ENCODE peak calls at places on chromosomes 13 and 19, in eight cellular contexts. P is fibroblast of lung, A is smooth muscle cell of the brain vasculature, L is fibroblast of gingiva, X is HS-27A, H is posterior cingulate gyrus, I is vagina, F is H1. T is an unnamed sample.

GRCh38 chr19:10091892-10092641 is 6.0 kb downstream of the SHFL start:
- DNase-seq in F (no peak), P (no peak), H (peak; percentile 18), A (no peak), L (no peak), I (no peak), X (no peak), T (no peak)

GRCh38 chr19:28519950-28520861 is 692.7 kb downstream of the UQCRFS1 start:
- DNase-seq in H (no peak), X (no peak), L (no peak), F (peak; percentile 41), P (no peak), I (no peak), A (no peak), T (no peak)

GRCh38 chr13:36131931-36132297 is 732 bp upstream of the DCLK1 start:
- DNase-seq in A (peak; percentile 51), H (peak; percentile 74), F (no peak), X (no peak), P (peak; percentile 45), L (peak; percentile 15), I (no peak), T (no peak)

GRCh38 chr19:44954278-44954648 is 917 bp upstream of the CLPTM1 start:
- DNase-seq in I (no peak), L (no peak), X (no peak), P (no peak), H (no peak), F (no peak), A (no peak), T (no peak)

GRCh38 chr13:36358352-36358751 is 12.2 kb upstream of the SPART start:
- DNase-seq in I (no peak), F (no peak), L (no peak), A (no peak), P (no peak), X (no peak), H (no peak), T (no peak)

GRCh38 chr13:91491980-91492379 is 93.6 kb downstream of the GPC5 start:
- DNase-seq in I (no peak), F (no peak), A (no peak), P (no peak), X (no peak), H (no peak), L (no peak), T (no peak)

GRCh38 chr13:27979001-27979643 is 9.4 kb downstream of the URAD start:
- DNase-seq in L (no peak), H (no peak), I (no peak), P (no peak), A (no peak), F (no peak), X (no peak), T (no peak)

GRCh38 chr13:62887046-62887445 is 1471.4 kb upstream of the PCDH20 start:
- DNase-seq in F (no peak), X (no peak), I (no peak), H (peak; percentile 37), A (no peak), L (no peak), P (no peak), T (no peak)

GRCh38 chr13:73715910-73716257 is 418.3 kb downstream of the KLF12 start:
- DNase-seq in I (no peak), P (no peak), X (no peak), H (no peak), A (no peak), F (no peak), L (no peak), T (no peak)

GRCh38 chr13:65095697-65096096 is 2134.4 kb downstream of the PCDH9 start:
- DNase-seq in I (no peak), F (no peak), H (no peak), P (peak; percentile 35), L (no peak), A (no peak), X (no peak), T (no peak)

GRCh38 chr19:18998276-18998675 is 35.0 kb downstream of the SUGP2 start:
- DNase-seq in F (no peak), I (no peak), P (no peak), X (no peak), H (no peak), L (no peak), A (no peak), T (no peak)

GRCh38 chr13:112242777-112243176 is 133.4 kb upstream of the SPACA7 start:
- DNase-seq in I (no peak), H (no peak), X (no peak), P (no peak), F (peak; percentile 14), L (no peak), A (no peak), T (no peak)

GRCh38 chr13:114047358-114047881 is 73.5 kb upstream of the C13orf46 start:
- DNase-seq in I (no peak), H (no peak), F (no peak), L (no peak), P (no peak), X (no peak), A (no peak), T (no peak)

GRCh38 chr19:46674416-46675178 is 13.6 kb upstream of the DACT3 start:
- DNase-seq in X (no peak), I (no peak), A (no peak), F (peak; percentile 84), L (no peak), P (no peak), H (no peak), T (no peak)

GRCh38 chr19:46603195-46603637 is 2.1 kb downstream of the CALM3 start:
- DNase-seq in A (no peak), L (no peak), H (peak; percentile 63), I (no peak), P (no peak), F (no peak), X (no peak), T (no peak)

GRCh38 chr13:30796833-30797601 is 61.7 kb downstream of the ALOX5AP start:
- DNase-seq in I (no peak), L (no peak), H (no peak), X (no peak), A (no peak), F (no peak), P (no peak), T (no peak)

GRCh38 chr13:35157143-35157755 is 215.2 kb downstream of the NBEA start:
- DNase-seq in X (no peak), H (no peak), I (no peak), P (peak; percentile 72), A (peak; percentile 40), F (no peak), L (peak; percentile 37), T (peak; percentile 33)

GRCh38 chr19:4914736-4915501 is 5.6 kb downstream of the UHRF1 start:
- DNase-seq in F (no peak), A (no peak), X (peak; percentile 77), H (no peak), P (peak; percentile 80), L (peak; percentile 50), I (no peak), T (no peak)

GRCh38 chr19:48770223-48770622 is 14.9 kb downstream of the FGF21 start:
- DNase-seq in F (no peak), I (no peak), X (peak; percentile 90), H (no peak), A (peak; percentile 26), P (no peak), L (peak; percentile 49), T (no peak)